ENCODE peak calls at places on chromosome 13, in four cellular contexts. M, S, N and O are unnamed samples.

GRCh38 chr13:44848956-44849748 is 140.1 kb downstream of the NUFIP1 start:
- DNase-seq in M (no peak), S (no peak), N (no peak), O (no peak)

GRCh38 chr13:106110241-106110855 is 425.1 kb downstream of the EFNB2 start:
- DNase-seq in M (no peak), S (no peak), N (no peak), O (no peak)

GRCh38 chr13:97395437-97396136 is 38.4 kb upstream of the RAP2A start:
- DNase-seq in M (no peak), S (no peak), N (no peak), O (no peak)

GRCh38 chr13:49132479-49133002 is 87.6 kb upstream of the MLNR start:
- DNase-seq in M (no peak), S (no peak), N (no peak), O (no peak)

GRCh38 chr13:44989941-44990340 is 603 bp downstream of the GPALPP1 start:
- DNase-seq in M (no peak), S (no peak), N (no peak), O (no peak)

GRCh38 chr13:50122465-50122864 is 107.2 kb downstream of the KCNRG start:
- DNase-seq in M (no peak), S (no peak), N (no peak), O (no peak)

GRCh38 chr13:78430166-78430791 is 173.1 kb downstream of the POU4F1 start:
- DNase-seq in M (no peak), S (no peak), N (no peak), O (no peak)

GRCh38 chr13:114063545-114064515 is 68.6 kb downstream of the RASA3 start:
- DNase-seq in M (no peak), S (no peak), N (peak; percentile 81), O (peak; percentile 54)

GRCh38 chr13:49183672-49184315 is 36.3 kb upstream of the MLNR start:
- DNase-seq in M (no peak), S (no peak), N (no peak), O (no peak)

GRCh38 chr13:97491452-97491851 is 57.5 kb downstream of the RAP2A start:
- DNase-seq in M (no peak), S (no peak), N (no peak), O (no peak)

GRCh38 chr13:30158774-30159445 is 148.4 kb downstream of the KATNAL1 start:
- DNase-seq in M (no peak), S (no peak), N (peak; percentile 34), O (no peak)

GRCh38 chr13:111110054-111110453 is 5.1 kb upstream of the ARHGEF7 start:
- DNase-seq in M (no peak), S (no peak), N (no peak), O (no peak)

GRCh38 chr13:25980255-25980654 is 71.6 kb downstream of the SHISA2 start:
- DNase-seq in M (no peak), S (no peak), N (no peak), O (no peak)

GRCh38 chr13:72141845-72142470 is 275.0 kb upstream of the DACH1 start:
- DNase-seq in M (no peak), S (no peak), N (no peak), O (no peak)

GRCh38 chr13:103799028-103799427 is 732.8 kb upstream of the SLC10A2 start:
- DNase-seq in M (no peak), S (no peak), N (no peak), O (no peak)

GRCh38 chr13:51681037-51681678 is 96.9 kb downstream of the WDFY2 start:
- DNase-seq in M (no peak), S (no peak), N (no peak), O (no peak)

GRCh38 chr13:87851395-87851794 is 180.2 kb downstream of the SLITRK5 start:
- DNase-seq in M (no peak), S (no peak), N (no peak), O (no peak)

GRCh38 chr13:110023729-110024645 is 237.6 kb upstream of the IRS2 start:
- DNase-seq in M (no peak), S (no peak), N (no peak), O (no peak)

GRCh38 chr13:20566424-20566916 is 487 bp upstream of the IFT88 start:
- DNase-seq in M (peak; percentile 43), S (no peak), N (no peak), O (no peak)

GRCh38 chr13:31015207-31015606 is 82.8 kb downstream of the TEX26 start:
- DNase-seq in M (no peak), S (no peak), N (no peak), O (no peak)

GRCh38 chr13:50055454-50055853 is 40.2 kb downstream of the KCNRG start:
- DNase-seq in M (no peak), S (no peak), N (no peak), O (no peak)